ENCODE peak calls at places on chromosomes 11 and 22, in seven cellular contexts. One of them, this sample, is unnamed.

GRCh38 chr11:72781313-72782080 is 12.3 kb downstream of the STARD10 start:
- DNase-seq in mesenchymal stem cell: peak; percentile 29
- DNase-seq in H1: peak; percentile 63
- DNase-seq in trophoblast cell: peak; percentile 56
- DNase-seq in H9: peak; percentile 56
- DNase-seq in neuronal stem cell: no peak
- DNase-seq in IMR-90: no peak
- DNase-seq in this sample: peak; percentile 39

GRCh38 chr11:126394036-126394435 is 38.5 kb downstream of the ST3GAL4 start:
- DNase-seq in neuronal stem cell: no peak
- DNase-seq in H9: no peak
- DNase-seq in IMR-90: no peak
- DNase-seq in mesenchymal stem cell: no peak
- DNase-seq in H1: no peak
- DNase-seq in trophoblast cell: no peak
- DNase-seq in this sample: no peak

GRCh38 chr11:131816046-131816445 is 445.6 kb downstream of the NTM start:
- DNase-seq in H1: no peak
- DNase-seq in neuronal stem cell: no peak
- DNase-seq in trophoblast cell: no peak
- DNase-seq in H9: no peak
- DNase-seq in mesenchymal stem cell: no peak
- DNase-seq in IMR-90: no peak
- DNase-seq in this sample: no peak

GRCh38 chr22:27420186-27420816 is 381.3 kb downstream of the MN1 start:
- DNase-seq in neuronal stem cell: no peak
- DNase-seq in mesenchymal stem cell: no peak
- DNase-seq in trophoblast cell: no peak
- DNase-seq in H9: no peak
- DNase-seq in IMR-90: peak; percentile 25
- DNase-seq in H1: no peak
- DNase-seq in this sample: no peak

GRCh38 chr22:38016182-38017078 is 32.1 kb upstream of the SOX10 start:
- DNase-seq in neuronal stem cell: peak; percentile 44
- DNase-seq in H9: no peak
- DNase-seq in H1: peak; percentile 65
- DNase-seq in mesenchymal stem cell: no peak
- DNase-seq in trophoblast cell: peak; percentile 39
- DNase-seq in IMR-90: peak; percentile 58
- DNase-seq in this sample: peak; percentile 38

GRCh38 chr11:116927163-116927772 is 89.8 kb upstream of the APOA1 start:
- DNase-seq in H1: no peak
- DNase-seq in neuronal stem cell: no peak
- DNase-seq in mesenchymal stem cell: peak; percentile 16
- DNase-seq in trophoblast cell: peak; percentile 66
- DNase-seq in IMR-90: no peak
- DNase-seq in H9: no peak
- DNase-seq in this sample: no peak

GRCh38 chr22:41976961-41977566 is 7.8 kb downstream of the SEPTIN3 start:
- DNase-seq in mesenchymal stem cell: no peak
- DNase-seq in neuronal stem cell: no peak
- DNase-seq in IMR-90: no peak
- DNase-seq in H9: no peak
- DNase-seq in H1: peak; percentile 64
- DNase-seq in trophoblast cell: peak; percentile 30
- DNase-seq in this sample: no peak

GRCh38 chr22:36379593-36380361 is 8.0 kb downstream of the MYH9 start:
- DNase-seq in trophoblast cell: no peak
- DNase-seq in neuronal stem cell: no peak
- DNase-seq in IMR-90: peak; percentile 59
- DNase-seq in H9: no peak
- DNase-seq in mesenchymal stem cell: peak; percentile 58
- DNase-seq in H1: no peak
- DNase-seq in this sample: no peak

GRCh38 chr22:45996241-45997076 is 19.5 kb upstream of the WNT7B start:
- DNase-seq in H9: no peak
- DNase-seq in H1: no peak
- DNase-seq in neuronal stem cell: no peak
- DNase-seq in IMR-90: peak; percentile 42
- DNase-seq in mesenchymal stem cell: peak; percentile 79
- DNase-seq in trophoblast cell: peak; percentile 38
- DNase-seq in this sample: no peak

GRCh38 chr11:73493838-73494598 is 103.9 kb downstream of the FAM168A start:
- DNase-seq in IMR-90: peak; percentile 78
- DNase-seq in mesenchymal stem cell: peak; percentile 42
- DNase-seq in H1: peak; percentile 46
- DNase-seq in neuronal stem cell: peak; percentile 39
- DNase-seq in trophoblast cell: peak; percentile 82
- DNase-seq in H9: peak; percentile 73
- DNase-seq in this sample: peak; percentile 99

GRCh38 chr11:130403301-130403804 is 25.1 kb downstream of the ADAMTS8 start:
- DNase-seq in neuronal stem cell: no peak
- DNase-seq in IMR-90: peak; percentile 97
- DNase-seq in H1: no peak
- DNase-seq in H9: peak; percentile 51
- DNase-seq in trophoblast cell: peak; percentile 47
- DNase-seq in mesenchymal stem cell: peak; percentile 90
- DNase-seq in this sample: no peak

GRCh38 chr11:623349-623869 is 1.3 kb downstream of the CDHR5 start:
- DNase-seq in H9: no peak
- DNase-seq in H1: no peak
- DNase-seq in mesenchymal stem cell: no peak
- DNase-seq in IMR-90: no peak
- DNase-seq in neuronal stem cell: no peak
- DNase-seq in trophoblast cell: no peak
- DNase-seq in this sample: no peak

GRCh38 chr22:18154821-18155390 is 4.9 kb downstream of the USP18 start:
- DNase-seq in neuronal stem cell: no peak
- DNase-seq in H1: no peak
- DNase-seq in trophoblast cell: no peak
- DNase-seq in mesenchymal stem cell: no peak
- DNase-seq in H9: no peak
- DNase-seq in IMR-90: no peak
- DNase-seq in this sample: no peak

GRCh38 chr11:2304156-2305139 is 2.6 kb downstream of the TSPAN32 start:
- DNase-seq in trophoblast cell: no peak
- DNase-seq in H9: peak; percentile 31
- DNase-seq in H1: peak; percentile 43
- DNase-seq in mesenchymal stem cell: no peak
- DNase-seq in IMR-90: no peak
- DNase-seq in neuronal stem cell: no peak
- DNase-seq in this sample: no peak

GRCh38 chr11:86274503-86274902 is 27.5 kb upstream of the HIKESHI start:
- DNase-seq in H9: peak; percentile 67
- DNase-seq in IMR-90: no peak
- DNase-seq in mesenchymal stem cell: no peak
- DNase-seq in trophoblast cell: no peak
- DNase-seq in H1: peak; percentile 58
- DNase-seq in neuronal stem cell: no peak
- DNase-seq in this sample: peak; percentile 80

GRCh38 chr22:45125198-45125597 is 38.5 kb upstream of the NUP50 start:
- DNase-seq in IMR-90: peak; percentile 94
- DNase-seq in neuronal stem cell: no peak
- DNase-seq in H9: no peak
- DNase-seq in H1: no peak
- DNase-seq in mesenchymal stem cell: peak; percentile 98
- DNase-seq in trophoblast cell: peak; percentile 43
- DNase-seq in this sample: no peak

GRCh38 chr22:20750461-20751184 is 23.3 kb upstream of the SERPIND1 start:
- DNase-seq in H9: no peak
- DNase-seq in trophoblast cell: peak; percentile 18
- DNase-seq in IMR-90: peak; percentile 90
- DNase-seq in H1: no peak
- DNase-seq in neuronal stem cell: no peak
- DNase-seq in mesenchymal stem cell: peak; percentile 91
- DNase-seq in this sample: no peak

GRCh38 chr11:120121914-120122473 is 15.9 kb downstream of the TRIM29 start:
- DNase-seq in mesenchymal stem cell: no peak
- DNase-seq in H1: no peak
- DNase-seq in H9: no peak
- DNase-seq in trophoblast cell: peak; percentile 16
- DNase-seq in IMR-90: no peak
- DNase-seq in neuronal stem cell: no peak
- DNase-seq in this sample: peak; percentile 83

GRCh38 chr11:73099512-73100266 is 42.4 kb downstream of the FCHSD2 start:
- DNase-seq in neuronal stem cell: no peak
- DNase-seq in H9: peak; percentile 38
- DNase-seq in mesenchymal stem cell: no peak
- DNase-seq in IMR-90: no peak
- DNase-seq in trophoblast cell: no peak
- DNase-seq in H1: no peak
- DNase-seq in this sample: peak; percentile 0

GRCh38 chr11:35792148-35792845 is 129.7 kb downstream of the TRIM44 start:
- DNase-seq in H9: no peak
- DNase-seq in mesenchymal stem cell: no peak
- DNase-seq in trophoblast cell: no peak
- DNase-seq in neuronal stem cell: no peak
- DNase-seq in IMR-90: no peak
- DNase-seq in H1: no peak
- DNase-seq in this sample: no peak
- H3K23ac ChIP-seq in H9: no peak overlapping the region
- H3K23ac ChIP-seq in mesenchymal stem cell: no peak overlapping the region
- H3K23ac ChIP-seq in trophoblast cell: no peak overlapping the region
- H3K23ac ChIP-seq in neuronal stem cell: no peak overlapping the region
- H3K23ac ChIP-seq in IMR-90: no peak overlapping the region
- H3K23ac ChIP-seq in H1: no peak overlapping the region
- H3K23ac ChIP-seq in this sample: no peak overlapping the region

DNA sequence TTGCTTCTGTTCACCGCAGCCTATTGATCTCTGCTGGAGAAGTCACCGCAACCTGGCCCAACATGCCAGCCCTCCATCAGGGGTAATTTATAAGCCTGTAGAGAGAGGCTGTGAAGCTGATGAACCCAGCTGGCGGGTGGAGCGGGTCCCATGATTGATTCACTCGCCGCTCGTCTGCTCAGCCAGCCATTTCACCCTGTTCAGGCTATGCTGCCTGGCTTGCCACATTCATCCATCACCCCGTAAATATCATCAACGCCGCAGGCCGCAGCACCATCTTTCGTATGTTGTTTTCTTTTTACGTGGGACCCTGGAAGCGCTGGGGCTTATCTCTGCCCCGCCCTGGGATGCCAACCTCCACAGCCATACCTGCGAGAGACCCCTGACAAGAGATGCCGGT is 116.8 kb upstream of the OPCML start:
- DNase-seq in mesenchymal stem cell: no peak
- DNase-seq in H9: no peak
- DNase-seq in IMR-90: no peak
- DNase-seq in H1: peak; percentile 11
- DNase-seq in neuronal stem cell: no peak
- DNase-seq in trophoblast cell: no peak
- DNase-seq in this sample: no peak
- H3K23ac ChIP-seq in mesenchymal stem cell: no peak overlapping the region
- H3K23ac ChIP-seq in H9: no peak overlapping the region
- H3K23ac ChIP-seq in IMR-90: no peak overlapping the region
- H3K23ac ChIP-seq in H1: no peak overlapping the region
- H3K23ac ChIP-seq in neuronal stem cell: no peak overlapping the region
- H3K23ac ChIP-seq in trophoblast cell: no peak overlapping the region
- H3K23ac ChIP-seq in this sample: no peak overlapping the region

GRCh38 chr11:123556633-123557032 is 97.8 kb downstream of the SCN3B start:
- DNase-seq in H9: no peak
- DNase-seq in mesenchymal stem cell: no peak
- DNase-seq in neuronal stem cell: no peak
- DNase-seq in IMR-90: no peak
- DNase-seq in H1: no peak
- DNase-seq in trophoblast cell: no peak
- DNase-seq in this sample: no peak

GRCh38 chr11:123561046-123561781 is 93.2 kb downstream of the SCN3B start:
- DNase-seq in IMR-90: peak; percentile 56
- DNase-seq in mesenchymal stem cell: no peak
- DNase-seq in H9: peak; percentile 70
- DNase-seq in H1: no peak
- DNase-seq in trophoblast cell: peak; percentile 34
- DNase-seq in neuronal stem cell: no peak
- DNase-seq in this sample: peak; percentile 78

GRCh38 chr11:123560001-123560400 is 94.4 kb downstream of the SCN3B start:
- DNase-seq in mesenchymal stem cell: peak; percentile 76
- DNase-seq in IMR-90: peak; percentile 88
- DNase-seq in trophoblast cell: peak; percentile 34
- DNase-seq in H9: no peak
- DNase-seq in H1: no peak
- DNase-seq in neuronal stem cell: no peak
- DNase-seq in this sample: no peak

GRCh38 chr11:123559418-123559817 is 95.0 kb downstream of the SCN3B start:
- DNase-seq in neuronal stem cell: no peak
- DNase-seq in IMR-90: peak; percentile 36
- DNase-seq in H9: no peak
- DNase-seq in trophoblast cell: no peak
- DNase-seq in mesenchymal stem cell: no peak
- DNase-seq in H1: no peak
- DNase-seq in this sample: no peak

DNA sequence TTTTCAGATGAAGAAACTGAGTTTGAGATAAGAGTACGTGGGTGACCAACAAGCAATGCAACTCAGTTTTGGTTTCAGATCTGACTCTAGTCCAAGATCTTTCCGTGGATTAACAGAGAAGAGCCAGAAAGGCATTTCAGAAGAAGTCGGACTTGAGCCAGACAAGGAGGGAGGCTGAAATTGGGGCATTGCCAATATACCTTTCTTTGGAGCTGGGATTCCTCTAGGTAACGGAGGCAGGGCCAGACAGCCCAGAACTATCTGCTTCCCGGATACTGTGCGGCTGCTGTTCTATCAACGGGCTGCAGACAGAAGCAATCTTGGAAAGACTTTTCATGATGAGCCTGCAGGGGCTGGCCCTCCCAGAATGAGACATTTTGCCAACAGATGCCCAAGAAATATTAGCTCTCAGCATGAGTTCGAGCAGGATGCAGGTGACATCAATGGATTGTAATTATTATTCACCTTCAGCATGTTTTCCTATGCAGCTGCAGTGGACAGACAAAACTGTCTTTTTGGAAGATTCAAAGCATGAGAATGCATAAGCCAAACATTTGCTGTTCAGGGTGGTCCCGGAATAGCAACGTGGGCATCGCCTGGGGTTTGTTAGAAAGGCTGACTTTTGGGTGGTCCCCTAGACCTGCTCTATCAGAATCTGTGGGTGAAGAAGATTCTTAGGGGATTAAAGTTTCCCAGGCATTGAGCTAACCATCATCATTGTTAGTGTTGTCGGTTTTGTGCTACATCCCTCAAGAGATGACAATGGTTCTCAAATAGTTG is 95.7 kb downstream of the SCN3B start:
- DNase-seq in neuronal stem cell: no peak
- DNase-seq in trophoblast cell: no peak
- DNase-seq in H9: no peak
- DNase-seq in mesenchymal stem cell: no peak
- DNase-seq in H1: no peak
- DNase-seq in IMR-90: no peak
- DNase-seq in this sample: no peak
- H3K23ac ChIP-seq in neuronal stem cell: no peak overlapping the region
- H3K23ac ChIP-seq in trophoblast cell: no peak overlapping the region
- H3K23ac ChIP-seq in H9: no peak overlapping the region
- H3K23ac ChIP-seq in mesenchymal stem cell: no peak overlapping the region
- H3K23ac ChIP-seq in H1: no peak overlapping the region
- H3K23ac ChIP-seq in IMR-90: peak overlapping the region; percentile 38
- H3K23ac ChIP-seq in this sample: no peak overlapping the region

GRCh38 chr11:77908835-77909234 is 85.6 kb downstream of the INTS4 start:
- DNase-seq in H1: no peak
- DNase-seq in mesenchymal stem cell: no peak
- DNase-seq in trophoblast cell: no peak
- DNase-seq in neuronal stem cell: no peak
- DNase-seq in H9: no peak
- DNase-seq in IMR-90: no peak
- DNase-seq in this sample: no peak

GRCh38 chr11:77909277-77909676 is 85.2 kb downstream of the INTS4 start:
- DNase-seq in H1: no peak
- DNase-seq in neuronal stem cell: no peak
- DNase-seq in H9: no peak
- DNase-seq in mesenchymal stem cell: no peak
- DNase-seq in trophoblast cell: no peak
- DNase-seq in IMR-90: no peak
- DNase-seq in this sample: no peak
- H3K23ac ChIP-seq in H1: no peak overlapping the region
- H3K23ac ChIP-seq in neuronal stem cell: no peak overlapping the region
- H3K23ac ChIP-seq in H9: no peak overlapping the region
- H3K23ac ChIP-seq in mesenchymal stem cell: no peak overlapping the region
- H3K23ac ChIP-seq in trophoblast cell: no peak overlapping the region
- H3K23ac ChIP-seq in IMR-90: no peak overlapping the region
- H3K23ac ChIP-seq in this sample: no peak overlapping the region